ENCODE peak calls at places on chromosomes 11 and 22, in four cellular contexts. O is H1, G is SK-N-SH, Q is GM12891. N is an unnamed sample.

GRCh38 chr11:6269994-6270393 is 10.4 kb downstream of the CCKBR start:
- DNase-seq in O (no peak), G (peak; percentile 48), Q (no peak), N (no peak)

GRCh38 chr11:112274007-112274783 is 13.5 kb upstream of the PLET1 start:
- DNase-seq in O (no peak), G (no peak), Q (no peak), N (no peak)

GRCh38 chr22:44188316-44188715 is 7.6 kb downstream of the PARVG start:
- DNase-seq in O (no peak), G (no peak), Q (no peak), N (no peak)

GRCh38 chr11:122146475-122146874 is 30.5 kb upstream of the BLID start:
- DNase-seq in O (no peak), G (no peak), Q (no peak), N (no peak)

GRCh38 chr22:46245515-46245914 is 4.6 kb downstream of the CDPF1 start:
- DNase-seq in O (no peak), G (peak; percentile 46), Q (no peak), N (no peak)

GRCh38 chr11:67266424-67267187 is at the start of gene GRK2:
- DNase-seq in O (no peak), G (peak; percentile 88), Q (no peak), N (no peak)

GRCh38 chr11:93765551-93765950 is 18.5 kb upstream of the MED17 start:
- DNase-seq in O (no peak), G (no peak), Q (no peak), N (no peak)

GRCh38 chr11:61297741-61298140 is 2.6 kb upstream of the VWCE start:
- DNase-seq in O (no peak), G (no peak), Q (no peak), N (no peak)

GRCh38 chr22:42116848-42117424 is 13.7 kb downstream of the CYP2D6 start:
- DNase-seq in O (no peak), G (no peak), Q (no peak), N (no peak)

GRCh38 chr22:33932997-33933396 is 12.7 kb upstream of the LARGE1 start:
- DNase-seq in O (no peak), G (no peak), Q (no peak), N (no peak)

DNA sequence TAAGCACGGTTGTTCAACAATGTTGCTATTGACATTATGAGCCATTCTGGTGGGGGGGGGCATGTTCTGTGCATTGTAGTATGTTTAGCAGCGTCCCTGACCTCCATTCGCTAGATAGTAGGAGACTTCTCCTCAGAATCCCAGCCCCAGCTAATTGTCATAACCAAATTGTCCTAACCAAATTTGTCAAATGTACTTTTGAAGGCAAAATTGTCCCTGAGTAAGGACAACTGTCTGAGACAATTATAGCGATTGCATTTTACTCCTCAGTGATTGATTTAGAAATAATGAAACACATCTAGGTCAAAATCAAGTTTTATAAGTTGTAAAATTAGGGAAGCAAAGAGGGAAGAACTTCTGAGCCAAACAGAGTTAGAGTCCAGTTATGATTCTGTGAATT is 541.8 kb upstream of the CHORDC1 start:
- DNase-seq in O (no peak), G (no peak), Q (no peak), N (no peak)
- TF ChIP-seq TAF1 in O (no peak), G (no peak), Q (no peak), N (no peak)

GRCh38 chr11:78620159-78620558 is 45.5 kb upstream of the NARS2 start:
- DNase-seq in O (no peak), G (no peak), Q (no peak), N (no peak)

GRCh38 chr11:78622666-78623065 is 48.0 kb upstream of the NARS2 start:
- DNase-seq in O (no peak), G (no peak), Q (no peak), N (no peak)
- TF ChIP-seq TAF1 in O (no peak), G (no peak), Q (no peak), N (no peak)

DNA sequence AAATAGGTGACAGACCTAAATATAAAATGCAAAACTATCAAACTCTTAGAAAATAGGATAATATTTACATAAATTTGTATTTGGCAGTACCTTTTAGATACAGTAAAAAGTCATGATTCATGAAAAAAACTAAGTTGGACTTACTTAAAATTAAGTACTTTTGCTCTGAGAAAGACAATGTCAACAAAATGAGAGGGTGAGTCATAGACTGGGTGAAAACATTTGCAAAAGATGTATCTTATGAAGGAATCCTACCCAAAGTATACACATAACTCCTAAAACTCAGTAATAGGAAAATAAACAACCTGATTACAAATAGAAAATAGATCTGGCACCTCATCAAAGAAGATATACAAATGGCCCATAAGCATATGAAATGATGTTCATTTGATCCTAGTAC is 1154.6 kb downstream of the JRKL start:
- DNase-seq in O (no peak), G (no peak), Q (no peak), N (no peak)
- TF ChIP-seq TAF1 in O (no peak), G (no peak), Q (no peak), N (no peak)

GRCh38 chr22:36197065-36197440 is 4.6 kb downstream of the APOL4 start:
- DNase-seq in O (peak; percentile 15), G (peak; percentile 27), Q (no peak), N (no peak)
- TF ChIP-seq TAF1 in O (no peak), G (no peak), Q (no peak), N (no peak)

DNA sequence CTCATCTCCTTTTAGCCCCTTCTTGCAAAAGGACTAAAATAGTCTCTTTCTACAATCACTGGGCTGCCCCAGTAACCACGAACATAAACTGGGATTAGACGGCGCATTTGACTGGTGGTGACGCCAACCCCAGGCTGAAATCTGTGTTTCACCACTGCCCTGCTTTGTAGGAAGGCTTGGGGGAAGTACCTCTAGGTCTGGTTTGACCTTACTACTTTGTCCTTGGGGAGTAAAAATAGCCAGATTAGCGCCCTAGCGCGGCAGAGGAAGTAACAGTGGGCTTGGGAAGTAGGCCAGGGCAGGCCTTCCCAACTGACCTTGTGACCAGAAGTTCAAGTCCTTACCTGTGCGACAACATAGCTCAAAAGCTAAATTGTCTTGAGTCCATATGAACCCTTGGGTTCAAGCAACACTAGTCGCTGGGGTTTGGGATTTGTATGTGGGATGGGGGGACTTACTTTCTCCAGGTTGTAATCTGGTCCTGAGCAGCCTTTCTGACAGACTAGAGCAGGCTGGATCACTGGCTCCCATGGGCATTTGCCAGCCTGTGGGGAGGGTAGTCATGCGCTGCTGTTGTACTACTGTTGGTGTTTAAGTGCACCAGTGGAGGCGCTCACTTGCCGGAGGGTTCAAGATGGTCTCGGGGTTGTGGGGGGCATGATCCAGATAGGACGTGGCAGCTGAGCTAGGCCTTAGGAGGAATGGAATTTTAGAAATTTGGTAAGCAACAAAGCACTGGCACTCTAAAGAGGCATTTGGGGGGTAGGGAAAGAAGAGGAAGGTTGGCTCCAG is 953 bp upstream of the PACS1 start:
- DNase-seq in O (no peak), G (peak; percentile 53), Q (no peak), N (no peak)
- TF ChIP-seq TAF1 in O (peak; percentile 46), G (no peak), Q (no peak), N (no peak)

DNA sequence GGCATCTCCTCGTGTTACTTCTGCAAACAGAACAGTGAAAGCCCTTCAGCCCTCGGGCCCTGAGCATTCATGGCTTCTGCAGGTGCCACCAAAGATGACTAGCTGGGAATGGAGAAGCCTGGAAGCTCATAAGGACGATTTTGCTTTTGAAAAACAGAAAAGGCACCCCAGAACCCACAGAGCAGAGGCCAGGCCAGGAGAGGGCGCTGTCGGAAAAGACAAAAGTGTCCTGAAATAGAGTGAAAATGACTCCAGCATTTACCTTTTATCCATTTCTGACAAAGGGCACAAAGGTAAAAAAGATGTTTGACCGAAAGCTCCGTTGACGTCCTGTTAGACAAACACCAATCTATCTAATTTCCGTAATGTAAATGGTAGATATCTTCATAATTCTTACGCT is 37.6 kb downstream of the ZNF195 start:
- DNase-seq in O (peak; percentile 46), G (peak; percentile 65), Q (peak; percentile 25), N (no peak)
- TF ChIP-seq TAF1 in O (no peak), G (no peak), Q (no peak), N (no peak)

GRCh38 chr11:57842873-57843272 is 81.3 kb downstream of the CTNND1 start:
- DNase-seq in O (no peak), G (no peak), Q (no peak), N (no peak)
- TF ChIP-seq TAF1 in O (no peak), G (no peak), Q (no peak), N (no peak)

GRCh38 chr11:10307411-10308207 is 2.7 kb downstream of the ADM start:
- DNase-seq in O (no peak), G (peak; percentile 91), Q (peak; percentile 71), N (peak; percentile 77)

GRCh38 chr11:10307022-10307410 is 2.1 kb downstream of the ADM start:
- DNase-seq in O (no peak), G (no peak), Q (no peak), N (no peak)

GRCh38 chr11:10305262-10305963 is 540 bp downstream of the ADM start:
- DNase-seq in O (no peak), G (peak; percentile 76), Q (no peak), N (no peak)

GRCh38 chr11:10304495-10305261 is at the start of gene ADM:
- DNase-seq in O (no peak), G (peak; percentile 94), Q (no peak), N (no peak)

GRCh38 chr11:10305964-10306918 is 1.4 kb downstream of the ADM start:
- DNase-seq in O (no peak), G (peak; percentile 64), Q (no peak), N (no peak)
- TF ChIP-seq TAF1 in O (no peak), G (no peak), Q (no peak), N (no peak)